ENCODE peak calls at places on chromosomes 3 and 15, in four cellular contexts. I is right atrium auricular region, Z is NB4, D is GM19239. O is an unnamed sample.

GRCh38 chr3:46110701-46111493 is 83.6 kb upstream of the XCR1 start:
- DNase-seq in I (peak; percentile 80), Z (peak; percentile 95), D (no peak), O (no peak)

GRCh38 chr15:71485094-71485693 is 325.2 kb upstream of the NR2E3 start:
- DNase-seq in I (no peak), Z (no peak), D (no peak), O (no peak)

GRCh38 chr3:53493997-53494791 is at the start of gene CACNA1D:
- DNase-seq in I (no peak), Z (no peak), D (peak; percentile 46), O (no peak)

GRCh38 chr3:147816770-147817169 is 407.6 kb downstream of the ZIC1 start:
- DNase-seq in I (no peak), Z (no peak), D (no peak), O (no peak)

GRCh38 chr3:43423142-43423541 is 136.8 kb downstream of the SNRK start:
- DNase-seq in I (no peak), Z (peak; percentile 19), D (no peak), O (no peak)

GRCh38 chr3:193744822-193745684 is 152.0 kb downstream of the OPA1 start:
- DNase-seq in I (no peak), Z (peak; percentile 21), D (no peak), O (no peak)

GRCh38 chr15:79105141-79105540 is 14.6 kb upstream of the RASGRF1 start:
- DNase-seq in I (no peak), Z (no peak), D (no peak), O (peak; percentile 29)

GRCh38 chr15:74873756-74874424 is 725 bp upstream of the SCAMP2 start:
- DNase-seq in I (peak; percentile 60), Z (peak; percentile 83), D (no peak), O (peak; percentile 78)

GRCh38 chr15:29986946-29987345 is 95.8 kb upstream of the GOLGA8J start:
- DNase-seq in I (no peak), Z (no peak), D (no peak), O (no peak)

GRCh38 chr3:13296662-13297061 is 123.5 kb downstream of the NUP210 start:
- DNase-seq in I (no peak), Z (peak; percentile 74), D (no peak), O (no peak)

GRCh38 chr15:59150185-59150584 is 45.2 kb downstream of the CCNB2 start:
- DNase-seq in I (no peak), Z (no peak), D (no peak), O (no peak)

O was measured in coronary artery.